ENCODE peak calls at places on chromosomes 7 and 10, in eight cellular contexts. K is CD8-positive, alpha-beta memory T cell; V is lung; H is pancreas; G is neuronal stem cell; X is stomach; Y is GM23248; N is CD4-positive, CD25-positive, alpha-beta regulatory T cell. S is an unnamed sample.
A peak's percentile ranks its signal among the peaks of the same experiment; 100 is the strongest.

GRCh38 chr10:43408710-43409384 is at the start of gene HNRNPF:
- DNase-seq in N (peak; percentile 98), G (peak; percentile 95), V (peak; percentile 94), K (peak; percentile 97), H (peak; percentile 94), Y (peak; percentile 99), X (peak; percentile 95), S (peak; percentile 91)

GRCh38 chr10:119412831-119413737 is 129.4 kb downstream of the RGS10 start:
- DNase-seq in G (no peak), K (no peak), V (no peak), N (no peak), H (no peak), X (no peak), Y (peak; percentile 54), S (no peak)

GRCh38 chr7:33905389-33906032 is at the start of gene BMPER:
- DNase-seq in V (no peak), X (peak; percentile 49), Y (peak; percentile 85), G (peak; percentile 49), H (no peak), N (no peak), K (no peak), S (no peak)

GRCh38 chr7:159016591-159016990 is 128.1 kb downstream of the VIPR2 start:
- DNase-seq in Y (no peak), N (no peak), K (peak; percentile 11), H (no peak), G (no peak), X (no peak), V (no peak), S (no peak)

GRCh38 chr10:17247210-17247609 is 19.2 kb downstream of the VIM start:
- DNase-seq in K (no peak), N (no peak), Y (no peak), G (no peak), X (no peak), H (no peak), V (no peak), S (no peak)

GRCh38 chr7:98785929-98786571 is 83.8 kb downstream of the TMEM130 start:
- DNase-seq in H (no peak), Y (peak; percentile 49), X (no peak), K (no peak), N (no peak), G (no peak), V (no peak), S (no peak)

GRCh38 chr10:105774881-105775280 is 1133.8 kb downstream of the SORCS3 start:
- DNase-seq in G (no peak), X (no peak), Y (no peak), K (no peak), V (no peak), H (no peak), N (no peak), S (no peak)

GRCh38 chr10:97991875-97992274 is 38.5 kb downstream of the CRTAC1 start:
- DNase-seq in Y (peak; percentile 37), X (no peak), V (no peak), K (no peak), G (peak; percentile 72), H (no peak), N (no peak), S (no peak)

GRCh38 chr10:69405221-69405620 is 11.5 kb downstream of the TACR2 start:
- DNase-seq in G (no peak), H (no peak), Y (peak; percentile 28), K (no peak), V (no peak), X (no peak), N (no peak), S (no peak)

GRCh38 chr10:129774082-129774735 is 189.9 kb downstream of the EBF3 start:
- DNase-seq in V (no peak), Y (no peak), X (peak; percentile 16), G (no peak), K (no peak), N (no peak), H (no peak), S (no peak)

GRCh38 chr7:90212149-90212495 is 582 bp downstream of the STEAP2 start:
- DNase-seq in Y (no peak), V (no peak), H (no peak), K (no peak), X (no peak), G (no peak), N (no peak), S (no peak)

GRCh38 chr7:112989531-112989930 is 97.1 kb downstream of the GPR85 start:
- DNase-seq in X (no peak), H (no peak), V (no peak), N (no peak), K (no peak), G (no peak), Y (no peak), S (no peak)

GRCh38 chr7:155764432-155764798 is 47.8 kb downstream of the SHH start:
- DNase-seq in H (no peak), K (peak; percentile 51), N (peak; percentile 73), V (no peak), X (no peak), G (no peak), Y (no peak), S (peak; percentile 6)

GRCh38 chr7:150378115-150378852 is 846 bp upstream of the ZNF775 start:
- DNase-seq in H (peak; percentile 67), N (peak; percentile 58), G (peak; percentile 83), K (peak; percentile 62), V (peak; percentile 54), X (peak; percentile 66), Y (peak; percentile 70), S (no peak)

GRCh38 chr10:133466683-133467275 is 13.0 kb downstream of the SCART1 start:
- DNase-seq in H (no peak), K (no peak), N (no peak), Y (no peak), V (no peak), G (no peak), X (no peak), S (no peak)

GRCh38 chr7:127953966-127954365 is 77.3 kb downstream of the LRRC4 start:
- DNase-seq in N (no peak), X (no peak), Y (no peak), G (no peak), V (no peak), H (no peak), K (no peak), S (no peak)

GRCh38 chr10:5317547-5318107 is 47.1 kb upstream of the UCN3 start:
- DNase-seq in X (no peak), H (no peak), G (no peak), Y (peak; percentile 92), K (peak; percentile 63), V (no peak), N (peak; percentile 78), S (peak; percentile 18)

GRCh38 chr10:1152386-1153252 is 96.4 kb downstream of the WDR37 start:
- DNase-seq in Y (peak; percentile 11), X (peak; percentile 20), H (no peak), V (no peak), G (no peak), N (no peak), K (no peak), S (peak; percentile 5)

GRCh38 chr7:66138994-66139752 is 24.5 kb downstream of the CRCP start:
- DNase-seq in Y (peak; percentile 26), N (no peak), K (no peak), H (no peak), X (no peak), G (no peak), V (no peak), S (no peak)

DNA sequence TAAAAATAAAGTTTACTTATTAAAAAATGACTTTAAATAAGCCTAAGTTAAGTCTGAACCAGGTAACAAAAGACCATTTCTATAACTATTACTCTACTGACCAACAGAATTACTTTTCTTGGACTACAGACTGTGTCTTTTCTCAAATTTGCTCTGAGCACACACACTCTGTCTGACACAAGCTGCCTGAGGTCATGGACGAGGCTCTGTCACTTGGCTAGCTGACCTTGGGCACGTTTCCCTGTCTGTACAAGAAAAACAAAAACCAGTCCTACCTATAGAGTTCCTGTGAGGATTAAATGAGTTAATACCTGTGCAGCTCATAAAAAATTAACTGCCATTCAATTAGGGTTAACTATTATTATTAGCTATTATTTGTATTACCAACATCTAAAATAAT is 22.9 kb downstream of the ATE1 start:
- DNase-seq in X (no peak), H (no peak), V (no peak), N (no peak), Y (no peak), G (no peak), K (no peak), S (no peak)
- H3K4me1 ChIP-seq in X (no peaks in the 10 kb centered on the region), H (peaks cover 13% of the 10 kb centered on the region), V (no peaks in the 10 kb centered on the region), N (no peaks in the 10 kb centered on the region), Y (no peaks in the 10 kb centered on the region), G (no peaks in the 10 kb centered on the region), K (no peaks in the 10 kb centered on the region), S (no peaks in the 10 kb centered on the region)

DNA sequence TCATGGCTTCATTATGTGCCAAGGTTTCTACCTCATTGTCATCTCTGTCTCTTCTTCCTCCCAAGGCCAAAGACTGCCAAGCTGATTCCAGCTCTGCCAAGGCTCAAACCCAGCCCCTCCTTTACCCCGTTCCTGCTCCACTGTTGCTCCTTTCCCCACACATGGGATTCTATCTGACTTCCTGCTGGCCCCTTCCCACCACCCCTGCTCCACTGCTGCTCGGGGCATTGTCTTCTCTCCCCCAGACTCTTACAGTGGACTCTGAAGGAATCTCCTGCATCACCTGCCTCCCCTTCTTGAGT is 86.3 kb downstream of the COBL start:
- DNase-seq in Y (no peak), V (no peak), H (no peak), X (no peak), G (no peak), N (no peak), K (no peak), S (no peak)
- H3K27ac ChIP-seq in Y (no peak overlapping the region), V (no peak overlapping the region), H (no peak overlapping the region), X (no peak overlapping the region), G (no peak overlapping the region), N (no peak overlapping the region), K (no peak overlapping the region), S (no peak overlapping the region)

GRCh38 chr7:139749545-139749944 is 28.3 kb downstream of the HIPK2 start:
- DNase-seq in N (no peak), Y (no peak), G (no peak), H (no peak), K (no peak), V (no peak), X (no peak), S (no peak)
- H3K4me1 ChIP-seq in N (no peaks in the 10 kb centered on the region), Y (peaks cover under 1% of the 10 kb centered on the region), G (peaks cover 19% of the 10 kb centered on the region), H (no peaks in the 10 kb centered on the region), K (peaks cover 7% of the 10 kb centered on the region), V (peaks cover 26% of the 10 kb centered on the region), X (peaks cover 62% of the 10 kb centered on the region), S (peaks cover 3% of the 10 kb centered on the region)

GRCh38 chr7:152521420-152522337 is 85.9 kb upstream of the KMT2C start:
- DNase-seq in Y (no peak), V (no peak), G (no peak), X (peak; percentile 29), K (no peak), N (no peak), H (no peak), S (no peak)

GRCh38 chr7:152523916-152524315 is 88.1 kb upstream of the KMT2C start:
- DNase-seq in N (no peak), K (no peak), X (no peak), G (no peak), Y (no peak), H (no peak), V (no peak), S (no peak)

GRCh38 chr7:152519290-152519689 is 83.5 kb upstream of the KMT2C start:
- DNase-seq in K (no peak), Y (no peak), V (no peak), N (no peak), H (no peak), X (no peak), G (no peak), S (no peak)

GRCh38 chr7:152522551-152522950 is 86.7 kb upstream of the KMT2C start:
- DNase-seq in K (no peak), G (no peak), X (no peak), Y (no peak), H (peak; percentile 6), V (no peak), N (no peak), S (no peak)

GRCh38 chr7:152520861-152521302 is 85.1 kb upstream of the KMT2C start:
- DNase-seq in X (no peak), H (no peak), K (no peak), Y (no peak), G (no peak), V (no peak), N (no peak), S (no peak)
- H3K27ac ChIP-seq in X (no peak overlapping the region), H (no peak overlapping the region), K (no peak overlapping the region), Y (no peak overlapping the region), G (no peak overlapping the region), V (no peak overlapping the region), N (no peak overlapping the region), S (no peak overlapping the region)

S was measured in CD8-positive, alpha-beta T cell.